ENCODE peak calls at places on chromosomes 11 and 22, in five cellular contexts. F is mammary epithelial cell, X is A549, Z is astrocyte of the spinal cord, E is epithelial cell of esophagus. A is an unnamed sample.

GRCh38 chr11:108522318-108522717 is 24.1 kb upstream of the POGLUT3 start:
- DNase-seq in F (no peak), X (no peak), Z (no peak), E (no peak), A (no peak)

GRCh38 chr11:27699242-27699925 is 871 bp downstream of the BDNF start:
- DNase-seq in F (no peak), X (peak; percentile 73), Z (peak; percentile 40), E (peak; percentile 39), A (no peak)

GRCh38 chr11:135008412-135008811 is 596.4 kb upstream of the B3GAT1 start:
- DNase-seq in F (no peak), X (no peak), Z (no peak), E (no peak), A (no peak)

GRCh38 chr11:119484741-119485605 is 62.0 kb upstream of the THY1 start:
- DNase-seq in F (no peak), X (no peak), Z (no peak), E (peak; percentile 16), A (no peak)

GRCh38 chr11:102783720-102784119 is 3.3 kb upstream of the MMP10 start:
- DNase-seq in F (peak; percentile 93), X (no peak), Z (no peak), E (peak; percentile 98), A (no peak)

GRCh38 chr11:117819096-117820040 is 5.2 kb downstream of the FXYD2 start:
- DNase-seq in F (peak; percentile 66), X (peak; percentile 76), Z (peak; percentile 71), E (peak; percentile 74), A (peak; percentile 59)

GRCh38 chr11:125123194-125123946 is 11.9 kb upstream of the TMEM218 start:
- DNase-seq in F (no peak), X (no peak), Z (no peak), E (no peak), A (no peak)

GRCh38 chr22:49788492-49788891 is 39.2 kb downstream of the BRD1 start:
- DNase-seq in F (no peak), X (no peak), Z (no peak), E (peak; percentile 18), A (no peak)

GRCh38 chr11:44825058-44825795 is 98.5 kb downstream of the TSPAN18 start:
- DNase-seq in F (no peak), X (no peak), Z (no peak), E (no peak), A (no peak)

GRCh38 chr22:37300551-37301017 is 18.3 kb downstream of the CYTH4 start:
- DNase-seq in F (no peak), X (no peak), Z (no peak), E (no peak), A (no peak)

GRCh38 chr11:30860970-30861369 is 274.8 kb upstream of the MPPED2 start:
- DNase-seq in F (no peak), X (no peak), Z (no peak), E (no peak), A (no peak)

GRCh38 chr11:111586305-111586915 is 15.8 kb upstream of the SIK2 start:
- DNase-seq in F (peak; percentile 62), X (peak; percentile 56), Z (peak; percentile 72), E (peak; percentile 66), A (no peak)

GRCh38 chr22:43996170-43996980 is 27.7 kb upstream of the PARVB start:
- DNase-seq in F (no peak), X (no peak), Z (no peak), E (no peak), A (no peak)

GRCh38 chr11:63567044-63567840 is 4.1 kb upstream of the PLAAT2 start:
- DNase-seq in F (peak; percentile 95), X (peak; percentile 95), Z (peak; percentile 86), E (peak; percentile 98), A (peak; percentile 71)

GRCh38 chr11:66720223-66720898 is 8.7 kb downstream of the SPTBN2 start:
- DNase-seq in F (peak; percentile 89), X (peak; percentile 37), Z (peak; percentile 81), E (peak; percentile 94), A (peak; percentile 22)

GRCh38 chr11:17598700-17599459 is 51.8 kb downstream of the OTOG start:
- DNase-seq in F (peak; percentile 20), X (peak; percentile 59), Z (peak; percentile 53), E (peak; percentile 66), A (peak; percentile 31)

GRCh38 chr11:113895367-113896155 is 9.0 kb upstream of the HTR3B start:
- DNase-seq in F (no peak), X (no peak), Z (peak; percentile 0), E (no peak), A (no peak)

GRCh38 chr11:121091492-121092179 is 9.4 kb upstream of the TECTA start:
- DNase-seq in F (peak; percentile 25), X (no peak), Z (no peak), E (no peak), A (no peak)

GRCh38 chr11:32029721-32030120 is 61.2 kb upstream of the RCN1 start:
- DNase-seq in F (no peak), X (no peak), Z (no peak), E (no peak), A (no peak)

GRCh38 chr11:7840580-7840979 is 43.8 kb upstream of the OR5P2 start:
- DNase-seq in F (no peak), X (no peak), Z (no peak), E (no peak), A (no peak)

GRCh38 chr11:22711212-22711770 is 44.9 kb downstream of the GAS2 start:
- DNase-seq in F (peak; percentile 82), X (no peak), Z (no peak), E (peak; percentile 97), A (no peak)

GRCh38 chr11:122723576-122723975 is 68.1 kb downstream of the UBASH3B start:
- DNase-seq in F (no peak), X (no peak), Z (peak; percentile 75), E (no peak), A (no peak)

GRCh38 chr11:9529333-9529648 is 44.2 kb upstream of the WEE1 start:
- DNase-seq in F (no peak), X (no peak), Z (no peak), E (no peak), A (no peak)

GRCh38 chr11:9528573-9529332 is 44.7 kb upstream of the WEE1 start:
- DNase-seq in F (no peak), X (no peak), Z (no peak), E (no peak), A (no peak)

GRCh38 chr11:9533053-9533452 is 40.4 kb upstream of the WEE1 start:
- DNase-seq in F (no peak), X (no peak), Z (no peak), E (no peak), A (no peak)

GRCh38 chr11:9530020-9530628 is 43.3 kb upstream of the WEE1 start:
- DNase-seq in F (no peak), X (no peak), Z (no peak), E (peak; percentile 65), A (no peak)

GRCh38 chr11:9530901-9531625 is 42.4 kb upstream of the WEE1 start:
- DNase-seq in F (no peak), X (peak; percentile 33), Z (no peak), E (no peak), A (no peak)
- TF ChIP-seq CTCF in F (peak; percentile 11), X (no peak), Z (no peak), E (no peak), A (no peak)

GRCh38 chr22:19287076-19287724 is 4.3 kb downstream of the CLTCL1 start:
- DNase-seq in F (peak; percentile 96), X (peak; percentile 45), Z (peak; percentile 73), E (peak; percentile 98), A (no peak)
- H3K4me3 ChIP-seq in F (no peak overlapping the region), X (peak overlapping the region; percentile 19), Z (no peak overlapping the region), E (no peak overlapping the region), A (no peak overlapping the region)

DNA sequence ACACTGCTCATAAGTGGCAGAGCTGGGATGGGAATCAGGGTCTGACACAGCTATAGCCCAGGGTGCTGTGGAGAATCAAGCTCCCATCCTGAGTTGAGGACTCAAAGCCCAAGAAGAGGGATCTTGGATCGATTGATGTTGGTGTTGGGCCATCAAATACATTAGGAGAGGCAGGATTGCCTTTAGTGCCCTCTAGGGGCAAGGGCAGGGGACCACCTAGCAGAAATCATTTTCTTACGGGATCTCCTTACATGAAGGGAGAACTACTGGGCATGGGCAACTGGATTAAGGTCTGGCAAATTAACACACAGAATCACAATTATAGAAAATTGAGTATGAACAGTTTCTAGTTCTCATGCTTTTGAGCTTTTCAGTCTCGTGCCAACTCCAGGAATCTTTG is 24.9 kb upstream of the EMSY start:
- DNase-seq in F (no peak), X (peak; percentile 30), Z (no peak), E (peak; percentile 16), A (no peak)
- TF ChIP-seq CTCF in F (peak; percentile 47), X (peak; percentile 35), Z (peak; percentile 26), E (peak; percentile 30), A (no peak)

GRCh38 chr11:88819616-88820015 is 246.2 kb downstream of the GRM5 start:
- DNase-seq in F (no peak), X (no peak), Z (no peak), E (no peak), A (no peak)
- H3K4me3 ChIP-seq in F (no peak overlapping the region), X (no peak overlapping the region), Z (no peak overlapping the region), E (no peak overlapping the region), A (no peak overlapping the region)

GRCh38 chr11:96049426-96049825 is 125.5 kb upstream of the MTMR2 start:
- DNase-seq in F (peak; percentile 35), X (no peak), Z (peak; percentile 25), E (peak; percentile 32), A (no peak)

GRCh38 chr11:96044747-96045146 is 120.8 kb upstream of the MTMR2 start:
- DNase-seq in F (no peak), X (no peak), Z (no peak), E (no peak), A (no peak)

GRCh38 chr11:96044311-96044710 is 120.4 kb upstream of the MTMR2 start:
- DNase-seq in F (no peak), X (no peak), Z (no peak), E (no peak), A (no peak)

GRCh38 chr11:96050435-96051182 is 126.7 kb upstream of the MTMR2 start:
- DNase-seq in F (no peak), X (peak; percentile 9), Z (peak; percentile 61), E (no peak), A (peak; percentile 20)

DNA sequence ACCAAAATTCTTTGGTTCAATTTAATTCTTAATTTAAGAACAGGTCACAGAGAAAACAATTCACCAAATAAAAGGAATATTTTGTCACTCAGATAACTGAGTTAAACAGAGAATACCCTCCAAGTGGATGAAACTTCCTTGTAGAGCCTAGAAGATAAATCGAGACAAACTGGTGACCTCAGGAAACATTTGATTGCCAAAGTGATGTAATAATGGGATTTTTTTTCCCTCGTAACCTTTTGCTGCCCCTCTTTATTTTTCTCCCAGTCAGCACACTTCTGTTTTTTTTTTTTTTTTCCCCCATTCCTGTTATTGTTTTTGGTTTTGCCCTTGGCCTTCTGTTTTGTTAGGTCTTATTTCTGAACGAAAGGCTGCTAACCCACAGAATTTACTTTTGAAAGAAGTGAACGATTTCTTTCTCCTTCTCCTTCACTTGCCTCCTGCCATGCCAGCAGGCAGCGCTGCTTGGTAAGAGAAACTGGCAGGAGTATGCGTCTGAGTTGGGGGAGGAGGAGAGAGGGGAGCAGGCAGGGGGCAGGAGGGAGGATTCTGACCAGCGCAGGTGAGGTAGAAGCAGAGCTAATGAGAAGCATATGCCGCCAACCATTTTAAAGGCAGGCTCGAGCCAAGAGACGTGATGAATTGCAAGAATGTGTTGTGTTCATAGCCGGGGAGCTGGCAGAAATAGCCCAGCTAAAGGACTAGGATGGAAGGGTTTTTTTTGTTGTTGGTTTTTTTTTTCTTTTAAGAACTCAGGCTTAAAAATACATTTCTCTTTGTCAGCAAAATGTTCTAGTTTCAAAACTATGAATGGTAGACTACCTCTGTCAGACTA is 121.9 kb upstream of the MTMR2 start:
- DNase-seq in F (no peak), X (no peak), Z (peak; percentile 86), E (peak; percentile 21), A (peak; percentile 92)
- TF ChIP-seq CTCF in F (peak; percentile 47), X (no peak), Z (peak; percentile 60), E (peak; percentile 44), A (peak; percentile 61)